ENCODE peak calls at places on chromosomes 6 and 20, in six cellular contexts. C, Q, P, X, K and J are unnamed samples. For H3K4me1, the result is how much of the 10 kb centered on the place peaks cover.

GRCh38 chr6:154498340-154498934 is 12.0 kb downstream of the CNKSR3 start:
- DNase-seq in C (no peak), Q (no peak), P (no peak), X (no peak), K (no peak), J (no peak)

GRCh38 chr20:41910558-41910957 is 292.4 kb upstream of the CHD6 start:
- DNase-seq in C (no peak), Q (no peak), P (no peak), X (no peak), K (no peak), J (no peak)

GRCh38 chr20:56409521-56409920 is 2.5 kb upstream of the CASS4 start:
- DNase-seq in C (no peak), Q (no peak), P (no peak), X (no peak), K (no peak), J (no peak)

GRCh38 chr20:38057351-38057972 is 23.9 kb downstream of the RPRD1B start:
- DNase-seq in C (peak), Q (peak), P (peak), X (peak), K (peak), J (peak)

GRCh38 chr6:70590387-70590786 is 23.7 kb downstream of the SDHAF4 start:
- DNase-seq in C (no peak), Q (no peak), P (no peak), X (no peak), K (no peak), J (no peak)

GRCh38 chr6:156423829-156424228 is 353.3 kb upstream of the ARID1B start:
- DNase-seq in C (no peak), Q (no peak), P (no peak), X (no peak), K (no peak), J (no peak)

GRCh38 chr6:158629376-158630221 is 14.9 kb downstream of the DYNLT1 start:
- DNase-seq in C (no peak), Q (no peak), P (peak), X (no peak), K (peak), J (peak)

GRCh38 chr20:58328836-58329235 is 19.3 kb downstream of the RAB22A start:
- DNase-seq in C (no peak), Q (no peak), P (no peak), X (no peak), K (no peak), J (no peak)

GRCh38 chr20:22452442-22453011 is 131.8 kb downstream of the FOXA2 start:
- DNase-seq in C (no peak), Q (no peak), P (no peak), X (no peak), K (no peak), J (no peak)

GRCh38 chr6:150203378-150203777 is 60.5 kb downstream of the PPP1R14C start:
- DNase-seq in C (no peak), Q (no peak), P (no peak), X (no peak), K (no peak), J (no peak)

GRCh38 chr20:61663521-61664425 is 401.9 kb downstream of the TAF4 start:
- DNase-seq in C (no peak), Q (no peak), P (no peak), X (no peak), K (no peak), J (no peak)

GRCh38 chr6:124131259-124131658 is 327.6 kb downstream of the NKAIN2 start:
- DNase-seq in C (no peak), Q (no peak), P (no peak), X (no peak), K (no peak), J (no peak)

GRCh38 chr6:158707120-158707519 is 57.3 kb downstream of the SYTL3 start:
- DNase-seq in C (peak), Q (no peak), P (no peak), X (peak), K (no peak), J (peak)

GRCh38 chr20:25220021-25220730 is 24.7 kb downstream of the ENTPD6 start:
- DNase-seq in C (no peak), Q (no peak), P (no peak), X (no peak), K (no peak), J (no peak)

GRCh38 chr6:157443066-157443800 is 62.2 kb downstream of the ZDHHC14 start:
- DNase-seq in C (no peak), Q (no peak), P (no peak), X (no peak), K (no peak), J (no peak)

GRCh38 chr20:1377984-1378742 is 14.7 kb downstream of the FKBP1A start:
- DNase-seq in C (no peak), Q (no peak), P (no peak), X (no peak), K (no peak), J (no peak)

GRCh38 chr6:141326426-141326825 is 806.3 kb upstream of the GJE1 start:
- DNase-seq in C (peak), Q (no peak), P (no peak), X (no peak), K (peak), J (peak)

DNA sequence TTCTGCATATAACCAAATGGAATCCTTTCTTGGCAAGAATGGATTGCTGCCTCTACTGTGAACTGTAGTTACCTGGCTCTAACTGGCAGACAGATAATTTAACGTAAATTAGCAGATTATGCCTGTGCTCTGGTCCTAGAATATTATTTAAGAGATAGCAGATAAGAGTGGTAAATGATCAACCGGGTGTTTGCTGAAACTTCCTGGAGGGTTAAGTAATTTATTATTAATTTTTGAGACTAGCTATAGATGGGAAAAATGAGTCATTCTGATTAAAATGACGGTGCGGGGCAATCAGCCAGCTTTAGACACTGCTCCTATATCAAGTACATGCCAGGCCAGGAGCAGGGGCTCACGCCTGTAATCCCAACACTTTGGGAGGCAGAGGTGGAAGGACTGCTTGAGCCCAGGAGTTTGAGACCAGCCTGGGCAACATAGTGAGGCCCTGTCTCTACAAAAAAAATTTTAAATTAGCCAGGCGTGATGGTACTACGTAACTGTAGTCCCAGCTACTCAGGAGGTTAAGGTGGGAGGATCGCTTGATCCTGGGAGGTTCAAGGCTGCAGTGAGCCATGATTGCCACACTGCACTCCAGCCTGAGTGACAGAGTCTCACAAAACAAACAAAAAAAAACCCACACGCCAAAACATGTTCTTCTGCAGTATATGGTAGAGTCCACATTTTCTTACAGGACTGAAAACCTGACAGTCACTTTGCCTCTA is 22.6 kb downstream of the B4GALT5 start:
- DNase-seq in C (peak), Q (no peak), P (no peak), X (no peak), K (no peak), J (no peak)
- H3K4me1 ChIP-seq in C (half or more), Q (under half), P (under half), X (half or more), K (half or more), J (half or more)

GRCh38 chr6:144351338-144351737 is 66.2 kb downstream of the UTRN start:
- DNase-seq in C (no peak), Q (no peak), P (no peak), X (no peak), K (no peak), J (no peak)

GRCh38 chr6:144350176-144350575 is 65.0 kb downstream of the UTRN start:
- DNase-seq in C (no peak), Q (no peak), P (no peak), X (no peak), K (no peak), J (no peak)

GRCh38 chr6:144351741-144352140 is 66.6 kb downstream of the UTRN start:
- DNase-seq in C (no peak), Q (no peak), P (no peak), X (no peak), K (no peak), J (no peak)

GRCh38 chr6:144353871-144354314 is 68.8 kb downstream of the UTRN start:
- DNase-seq in C (no peak), Q (no peak), P (no peak), X (no peak), K (no peak), J (no peak)

DNA sequence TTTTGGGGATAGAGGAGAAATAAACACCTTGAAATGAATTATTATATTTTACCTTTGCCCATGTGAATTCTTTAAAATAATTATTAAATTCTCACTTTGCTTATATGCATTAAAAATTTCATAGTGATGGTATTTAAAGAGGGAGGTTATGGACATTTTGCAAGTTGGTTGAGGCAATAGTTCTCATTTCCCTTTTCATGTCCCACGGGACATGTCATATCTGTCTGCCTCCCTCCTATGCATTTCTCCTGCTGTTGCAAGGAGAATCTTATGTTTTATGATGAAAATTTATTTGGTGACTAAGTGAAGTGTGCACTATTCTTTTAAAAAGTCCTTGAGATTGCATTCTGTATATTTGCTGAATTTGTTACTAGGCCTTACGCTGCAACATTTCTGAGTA is 67.2 kb downstream of the UTRN start:
- DNase-seq in C (no peak), Q (no peak), P (no peak), X (no peak), K (no peak), J (no peak)
- H3K4me1 ChIP-seq in C (under half), Q (under half), P (under half), X (under half), K (under half), J (half or more)

GRCh38 chr6:35419431-35419830 is 32.7 kb upstream of the FANCE start:
- DNase-seq in C (peak), Q (no peak), P (no peak), X (no peak), K (no peak), J (no peak)
- H3K4me1 ChIP-seq in C (under half), Q (under half), P (under half), X (under half), K (under half), J (under half)

GRCh38 chr6:108581932-108582500 is 21.3 kb downstream of the FOXO3 start:
- DNase-seq in C (no peak), Q (no peak), P (no peak), X (no peak), K (no peak), J (no peak)

GRCh38 chr6:108578595-108579038 is 17.9 kb downstream of the FOXO3 start:
- DNase-seq in C (no peak), Q (no peak), P (no peak), X (no peak), K (no peak), J (no peak)

GRCh38 chr6:108580645-108581044 is 19.9 kb downstream of the FOXO3 start:
- DNase-seq in C (no peak), Q (no peak), P (no peak), X (no peak), K (no peak), J (no peak)

GRCh38 chr6:108582618-108583017 is 21.9 kb downstream of the FOXO3 start:
- DNase-seq in C (no peak), Q (no peak), P (no peak), X (no peak), K (no peak), J (no peak)

DNA sequence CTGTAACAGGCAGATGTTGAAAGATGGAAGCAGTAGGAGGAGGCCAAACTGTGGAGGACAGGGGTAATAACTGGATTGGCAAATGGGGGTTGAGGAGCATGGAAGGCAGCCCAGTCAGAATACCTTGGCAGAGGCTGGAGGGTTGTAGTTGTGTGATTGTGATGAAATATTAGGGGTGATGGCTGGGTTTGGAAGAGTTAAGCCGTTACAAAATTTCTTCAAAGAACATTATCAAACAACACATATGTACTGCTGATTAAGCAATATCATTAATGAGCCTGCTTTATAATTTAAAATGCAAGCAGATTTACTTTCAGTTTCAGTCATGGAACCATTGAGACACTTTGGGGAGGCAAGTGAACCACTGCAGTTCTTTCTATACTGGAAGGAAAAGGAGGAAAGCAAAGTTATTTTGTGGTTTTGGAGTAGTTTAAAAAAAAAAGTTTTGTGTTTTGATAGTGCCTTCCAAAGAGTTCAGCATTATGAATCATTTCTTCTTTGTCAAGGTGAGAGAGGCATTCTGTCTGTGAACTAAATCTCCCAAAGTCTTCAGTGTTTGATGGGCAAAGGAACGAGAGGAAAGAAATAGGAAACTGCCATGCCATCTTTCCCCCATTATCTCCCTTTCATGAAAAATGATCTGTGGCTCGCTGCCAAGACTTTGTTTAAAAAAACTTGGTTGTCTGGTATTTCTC is 20.7 kb downstream of the FOXO3 start:
- DNase-seq in C (no peak), Q (no peak), P (peak), X (no peak), K (no peak), J (no peak)
- H3K4me1 ChIP-seq in C (under half), Q (under half), P (half or more), X (half or more), K (half or more), J (half or more)

GRCh38 chr20:39830903-39831302 is 858.1 kb downstream of the MAFB start:
- DNase-seq in C (no peak), Q (no peak), P (no peak), X (no peak), K (no peak), J (no peak)

GRCh38 chr20:39825524-39825923 is 863.4 kb downstream of the DHX35 start:
- DNase-seq in C (no peak), Q (no peak), P (no peak), X (no peak), K (no peak), J (no peak)

GRCh38 chr20:39829255-39829654 is 859.8 kb downstream of the MAFB start:
- DNase-seq in C (no peak), Q (no peak), P (no peak), X (peak), K (no peak), J (no peak)

GRCh38 chr20:39825950-39826349 is 863.1 kb downstream of the MAFB start:
- DNase-seq in C (no peak), Q (no peak), P (no peak), X (no peak), K (no peak), J (no peak)

GRCh38 chr20:39829713-39830112 is 859.3 kb downstream of the MAFB start:
- DNase-seq in C (no peak), Q (no peak), P (no peak), X (no peak), K (no peak), J (no peak)
- H3K4me1 ChIP-seq in C (under half), Q (under half), P (under half), X (under half), K (under half), J (under half)

GRCh38 chr6:117484052-117484646 is 1.7 kb downstream of the DCBLD1 start:
- DNase-seq in C (no peak), Q (no peak), P (no peak), X (no peak), K (no peak), J (no peak)

GRCh38 chr6:117483004-117483644 is 650 bp downstream of the DCBLD1 start:
- DNase-seq in C (peak), Q (peak), P (peak), X (peak), K (peak), J (peak)

GRCh38 chr6:117482240-117483003 is at the start of gene DCBLD1:
- DNase-seq in C (peak), Q (peak), P (peak), X (peak), K (peak), J (peak)

GRCh38 chr6:117481926-117482239 is 591 bp upstream of the DCBLD1 start:
- DNase-seq in C (no peak), Q (no peak), P (no peak), X (no peak), K (no peak), J (no peak)

DNA sequence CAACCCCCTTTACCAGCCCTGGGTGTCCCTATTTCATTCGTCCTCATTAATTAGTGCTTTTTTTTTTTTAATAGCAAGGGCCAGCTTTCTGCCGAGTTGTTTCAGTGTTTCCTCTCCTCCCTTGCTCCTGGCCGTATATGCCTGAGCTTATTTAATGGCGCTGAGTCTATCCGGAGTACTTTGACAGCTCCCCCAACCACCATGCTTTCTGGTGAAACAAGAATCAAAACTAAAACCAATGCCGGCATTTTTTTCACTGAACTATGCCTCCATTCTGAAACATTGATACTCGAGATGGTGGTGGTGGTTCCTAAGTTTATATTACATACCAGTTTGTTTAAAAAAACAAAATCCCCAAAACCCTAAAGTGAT is 1.2 kb downstream of the DCBLD1 start:
- DNase-seq in C (no peak), Q (no peak), P (no peak), X (no peak), K (no peak), J (no peak)
- H3K4me1 ChIP-seq in C (under half), Q (under half), P (under half), X (under half), K (under half), J (under half)

DNA sequence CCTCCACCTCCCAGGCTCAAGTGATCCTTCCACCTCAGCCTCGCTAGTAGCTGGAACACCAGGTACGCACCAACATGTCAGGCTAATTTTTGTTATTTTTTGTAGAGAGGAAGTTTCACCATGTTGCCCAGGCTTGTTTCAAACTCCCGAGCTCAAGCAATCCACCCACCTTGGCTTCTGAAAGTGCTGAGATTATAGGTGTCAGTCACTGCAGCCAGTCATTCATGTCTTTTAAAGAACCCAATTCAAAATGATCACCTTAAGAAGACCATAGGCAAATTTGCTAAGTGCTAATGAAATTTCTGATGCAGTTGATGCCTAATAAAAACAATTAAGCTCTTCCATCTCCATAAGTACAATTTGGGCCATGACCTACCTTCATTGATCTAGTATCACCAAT is 2.6 kb upstream of the VNN2 start:
- DNase-seq in C (no peak), Q (no peak), P (no peak), X (no peak), K (no peak), J (no peak)
- H3K4me1 ChIP-seq in C (under half), Q (under half), P (under half), X (under half), K (under half), J (under half)

GRCh38 chr6:148016013-148016412 is 326.6 kb upstream of the SASH1 start:
- DNase-seq in C (no peak), Q (no peak), P (no peak), X (no peak), K (no peak), J (no peak)
- H3K4me1 ChIP-seq in C (under half), Q (under half), P (under half), X (under half), K (under half), J (under half)

GRCh38 chr20:60057866-60058807 is 99.9 kb downstream of the CDH26 start:
- DNase-seq in C (no peak), Q (peak), P (no peak), X (peak), K (peak), J (peak)

GRCh38 chr20:60060593-60060992 is 102.4 kb downstream of the CDH26 start:
- DNase-seq in C (no peak), Q (no peak), P (no peak), X (no peak), K (no peak), J (peak)

GRCh38 chr20:60057123-60057865 is 99.1 kb downstream of the CDH26 start:
- DNase-seq in C (peak), Q (peak), P (peak), X (peak), K (peak), J (peak)

GRCh38 chr20:60060006-60060557 is 101.9 kb downstream of the CDH26 start:
- DNase-seq in C (no peak), Q (no peak), P (no peak), X (no peak), K (no peak), J (no peak)

DNA sequence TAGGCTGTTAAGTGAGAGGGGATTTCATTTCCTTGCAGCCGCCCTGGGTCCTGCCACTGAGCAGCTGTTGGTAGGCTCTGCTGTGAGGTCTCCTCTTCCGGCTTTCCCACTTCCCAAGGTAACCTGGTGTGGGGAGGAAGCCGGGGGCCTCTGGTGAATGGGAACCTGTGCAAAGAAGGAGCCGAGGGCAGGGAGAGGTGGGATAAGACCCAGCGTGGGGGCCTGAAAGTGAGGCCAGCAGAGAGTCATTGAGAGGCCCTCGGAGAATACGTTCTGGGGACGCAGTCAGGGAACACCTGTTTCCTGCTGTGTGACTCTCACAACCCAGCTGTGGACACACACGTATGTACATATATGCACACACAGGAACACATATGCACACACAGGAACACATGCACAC is 100.6 kb downstream of the CDH26 start:
- DNase-seq in C (no peak), Q (no peak), P (no peak), X (no peak), K (no peak), J (no peak)
- H3K4me1 ChIP-seq in C (under half), Q (under half), P (under half), X (under half), K (under half), J (under half)